ENCODE peak calls at places on chromosomes 3 and 15, in eight cellular contexts. A is bronchial epithelial cell, L is esophagus squamous epithelium, C is HFF-Myc, F is kidney, Z is OCI-LY7, H is kidney epithelial cell, K is Panc1. T is an unnamed sample.

GRCh38 chr3:177286034-177286433 is 88.8 kb upstream of the TBL1XR1 start:
- DNase-seq in H (peak; percentile 56), L (no peak), F (no peak), Z (no peak), C (no peak), K (no peak), A (peak; percentile 97), T (no peak)

GRCh38 chr3:71710906-71711494 is 14.2 kb downstream of the EIF4E3 start:
- DNase-seq in K (peak; percentile 27), H (no peak), F (no peak), L (no peak), C (peak; percentile 26), Z (peak; percentile 65), A (peak; percentile 59), T (no peak)

GRCh38 chr15:83855956-83856355 is 202.0 kb downstream of the ADAMTSL3 start:
- DNase-seq in L (no peak), F (no peak), C (no peak), Z (no peak), K (no peak), A (peak; percentile 70), H (no peak), T (no peak)

GRCh38 chr3:4754180-4755086 is 224.8 kb upstream of the BHLHE40 start:
- DNase-seq in A (no peak), K (no peak), C (no peak), F (no peak), Z (no peak), H (no peak), L (no peak), T (no peak)

GRCh38 chr3:11600501-11601282 is 43.0 kb downstream of the VGLL4 start:
- DNase-seq in K (peak; percentile 96), H (peak; percentile 99), L (no peak), F (peak; percentile 94), Z (peak; percentile 19), C (peak; percentile 96), A (peak; percentile 99), T (peak; percentile 99)

GRCh38 chr3:23277688-23278087 is 74.6 kb downstream of the UBE2E2 start:
- DNase-seq in F (no peak), K (no peak), A (no peak), L (no peak), C (no peak), Z (no peak), H (no peak), T (no peak)

GRCh38 chr3:13217736-13218540 is 144.7 kb upstream of the IQSEC1 start:
- DNase-seq in H (peak; percentile 96), A (peak; percentile 90), C (no peak), F (peak; percentile 68), Z (no peak), K (peak; percentile 63), L (no peak), T (no peak)

GRCh38 chr15:41919954-41920538 is 26.2 kb upstream of the SPTBN5 start:
- DNase-seq in F (no peak), Z (no peak), A (no peak), K (no peak), L (no peak), C (no peak), H (no peak), T (no peak)

GRCh38 chr3:63130625-63131024 is 147.5 kb upstream of the SYNPR start:
- DNase-seq in H (no peak), C (no peak), L (no peak), Z (no peak), K (no peak), A (no peak), F (no peak), T (no peak)

GRCh38 chr3:192919895-192920294 is 2.2 kb upstream of the MB21D2 start:
- DNase-seq in K (no peak), L (no peak), A (no peak), F (no peak), Z (no peak), C (no peak), H (no peak), T (no peak)

GRCh38 chr3:192917508-192918274 is at the start of gene MB21D2:
- DNase-seq in K (no peak), L (no peak), A (peak; percentile 65), F (peak; percentile 91), Z (no peak), H (no peak), C (no peak), T (no peak)

GRCh38 chr3:192917258-192917507 is 473 bp downstream of the MB21D2 start:
- DNase-seq in K (no peak), F (no peak), L (no peak), Z (no peak), H (no peak), A (no peak), C (no peak), T (no peak)

GRCh38 chr3:192916455-192917257 is 1.0 kb downstream of the MB21D2 start:
- DNase-seq in A (peak; percentile 57), H (no peak), C (no peak), L (no peak), F (peak; percentile 88), K (no peak), Z (no peak), T (no peak)

GRCh38 chr3:192918275-192918588 is 576 bp upstream of the MB21D2 start:
- DNase-seq in Z (no peak), K (no peak), H (no peak), F (no peak), A (no peak), L (no peak), C (no peak), T (no peak)
- TF ChIP-seq CTCF in Z (no peak), K (peak; percentile 4), H (no peak), F (no peak), A (no peak), L (peak; percentile 31), C (no peak), T (no peak)

GRCh38 chr15:64152507-64153387 is 1.2 kb downstream of the SNX22 start:
- DNase-seq in K (no peak), C (no peak), L (no peak), H (no peak), Z (peak; percentile 70), F (peak; percentile 81), A (no peak), T (no peak)
- H3K4me3 ChIP-seq in K (peak overlapping the region; percentile 68), C (peak overlapping the region; percentile 47), L (peak overlapping the region; percentile 66), H (peak overlapping the region; percentile 52), Z (peak overlapping the region; percentile 90), F (peak overlapping the region; percentile 38), A (no peak overlapping the region), T (no peak overlapping the region)

DNA sequence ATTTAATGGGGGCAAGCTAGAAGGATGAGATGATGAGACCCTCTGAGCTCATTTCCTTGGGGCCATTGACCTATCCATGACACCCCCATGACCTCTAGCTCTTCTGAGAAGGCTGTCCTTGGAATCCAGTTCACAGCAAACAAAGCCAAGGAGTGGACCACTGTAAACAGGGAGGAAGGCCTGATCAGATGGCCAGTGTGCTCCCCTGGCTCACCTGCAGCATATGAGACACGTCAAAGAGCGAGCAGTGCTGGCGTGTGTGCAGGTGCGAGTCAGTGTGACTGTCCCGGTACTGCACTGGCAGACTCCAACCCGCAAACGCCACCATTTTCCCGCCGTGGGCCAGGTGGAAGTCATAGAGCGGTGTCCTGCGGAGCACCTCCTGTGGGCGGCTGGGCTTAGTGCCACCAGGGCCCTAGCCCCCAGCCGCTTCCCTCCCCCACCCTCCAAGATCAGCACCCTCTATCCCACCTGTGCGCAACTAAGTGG is 339 bp downstream of the AMT start:
- DNase-seq in K (no peak), Z (no peak), C (no peak), L (no peak), A (no peak), F (peak; percentile 77), H (no peak), T (no peak)
- TF ChIP-seq CTCF in K (no peak), Z (no peak), C (no peak), L (no peak), A (no peak), F (no peak), H (no peak), T (no peak)

GRCh38 chr15:69914960-69915359 is 182.8 kb downstream of the TLE3 start:
- DNase-seq in K (no peak), F (no peak), L (no peak), Z (peak; percentile 56), H (no peak), C (no peak), A (no peak), T (no peak)
- H3K4me3 ChIP-seq in K (no peak overlapping the region), F (no peak overlapping the region), L (no peak overlapping the region), Z (no peak overlapping the region), H (no peak overlapping the region), C (no peak overlapping the region), A (no peak overlapping the region), T (no peak overlapping the region)

GRCh38 chr3:65334045-65334665 is 646.4 kb upstream of the ADAMTS9 start:
- DNase-seq in A (no peak), Z (no peak), C (no peak), L (no peak), F (no peak), H (no peak), K (no peak), T (no peak)
- TF ChIP-seq CTCF in A (no peak), Z (peak; percentile 11), C (peak; percentile 44), L (peak; percentile 14), F (no peak), H (peak; percentile 34), K (peak; percentile 25), T (peak; percentile 10)

GRCh38 chr3:100756441-100756840 is 47.1 kb downstream of the TFG start:
- DNase-seq in K (no peak), Z (no peak), F (no peak), C (no peak), A (no peak), L (no peak), H (no peak), T (no peak)

GRCh38 chr3:100761211-100761921 is 52.1 kb downstream of the TFG start:
- DNase-seq in C (no peak), L (no peak), F (no peak), H (no peak), K (no peak), A (peak; percentile 10), Z (peak; percentile 35), T (no peak)

GRCh38 chr3:100761951-100762350 is 52.7 kb downstream of the TFG start:
- DNase-seq in F (no peak), K (no peak), H (no peak), Z (no peak), C (no peak), A (no peak), L (no peak), T (no peak)

GRCh38 chr3:100759162-100759561 is 49.9 kb downstream of the TFG start:
- DNase-seq in Z (no peak), F (no peak), C (no peak), K (no peak), L (no peak), A (no peak), H (no peak), T (no peak)

DNA sequence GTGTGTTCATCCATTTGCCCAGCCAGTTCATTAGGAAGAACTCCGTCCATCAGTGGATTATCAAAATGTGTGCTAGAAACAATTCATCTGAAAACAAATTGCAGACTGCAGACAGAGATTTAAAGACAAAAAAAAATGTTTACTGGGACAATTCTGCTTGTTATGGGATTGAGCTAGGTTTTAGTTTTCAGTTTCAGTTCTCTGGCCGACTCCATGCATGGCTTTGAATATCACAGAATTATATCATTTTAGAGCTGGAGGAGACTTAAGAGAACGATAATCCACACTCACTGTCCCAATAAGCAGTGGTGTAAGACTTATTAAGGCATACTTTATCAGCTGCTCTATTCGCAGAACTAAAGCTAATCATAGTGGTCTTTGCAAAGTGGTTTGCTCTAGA is 51.1 kb downstream of the TFG start:
- DNase-seq in H (no peak), Z (no peak), K (no peak), L (no peak), F (no peak), A (no peak), C (no peak), T (no peak)
- H3K4me3 ChIP-seq in H (no peak overlapping the region), Z (no peak overlapping the region), K (no peak overlapping the region), L (no peak overlapping the region), F (no peak overlapping the region), A (no peak overlapping the region), C (no peak overlapping the region), T (no peak overlapping the region)

T was measured in AG04449.